ENCODE peak calls at places on chromosomes 7 and 10, in nine cellular contexts. S is cardiac septum; W is substantia nigra; N is kidney epithelial cell; B is naive thymus-derived CD8-positive, alpha-beta T cell; M is HL-60; D is CD4-positive, alpha-beta T cell; L is foreskin fibroblast; T is ELR. F is an unnamed sample.
A peak's percentile ranks its signal among the peaks of the same experiment; 100 is the strongest.

GRCh38 chr7:127907638-127908040 is 123.6 kb downstream of the LRRC4 start:
- DNase-seq in S (no peak), W (no peak), N (peak; percentile 71), B (no peak), M (no peak), D (no peak), L (peak; percentile 48), T (peak; percentile 80), F (no peak)

GRCh38 chr7:91325731-91326130 is 61.5 kb downstream of the FZD1 start:
- DNase-seq in S (no peak), W (no peak), N (no peak), B (no peak), M (no peak), D (no peak), L (no peak), T (no peak), F (no peak)

GRCh38 chr10:126634915-126635314 is 35.6 kb downstream of the C10orf90 start:
- DNase-seq in S (no peak), W (no peak), N (peak; percentile 31), B (no peak), M (no peak), D (no peak), L (peak; percentile 45), T (peak; percentile 37), F (no peak)

GRCh38 chr10:95457319-95457886 is 103.8 kb downstream of the SORBS1 start:
- DNase-seq in S (no peak), W (no peak), N (peak; percentile 60), B (no peak), M (no peak), D (no peak), L (no peak), T (no peak), F (no peak)

GRCh38 chr10:61899997-61900828 is 1.3 kb upstream of the ARID5B start:
- DNase-seq in S (no peak), W (peak; percentile 3), N (no peak), B (peak; percentile 51), M (peak; percentile 63), D (peak; percentile 35), L (peak; percentile 65), T (peak; percentile 74), F (peak; percentile 43)

GRCh38 chr10:31706921-31707571 is 221.6 kb downstream of the ARHGAP12 start:
- DNase-seq in S (no peak), W (no peak), N (no peak), B (no peak), M (peak; percentile 91), D (no peak), L (no peak), T (no peak), F (no peak)

GRCh38 chr7:28409716-28410627 is 2.3 kb upstream of the CREB5 start:
- DNase-seq in S (peak; percentile 77), W (no peak), N (no peak), B (no peak), M (no peak), D (no peak), L (no peak), T (peak; percentile 55), F (peak; percentile 24)

GRCh38 chr7:113128028-113128427 is 9.7 kb upstream of the SMIM30 start:
- DNase-seq in S (no peak), W (no peak), N (no peak), B (no peak), M (no peak), D (no peak), L (no peak), T (peak; percentile 25), F (no peak)

GRCh38 chr7:87853237-87853864 is 22.8 kb downstream of the SLC25A40 start:
- DNase-seq in S (no peak), W (no peak), N (no peak), B (no peak), M (no peak), D (no peak), L (no peak), T (peak; percentile 62), F (no peak)

GRCh38 chr7:5750026-5750425 is 31.4 kb downstream of the RNF216 start:
- DNase-seq in S (no peak), W (no peak), N (no peak), B (no peak), M (no peak), D (no peak), L (no peak), T (no peak), F (no peak)

GRCh38 chr7:1738511-1738910 is 68.4 kb downstream of the ELFN1 start:
- DNase-seq in S (no peak), W (no peak), N (no peak), B (no peak), M (peak; percentile 21), D (no peak), L (no peak), T (no peak), F (no peak)

GRCh38 chr10:119360181-119360921 is 153.0 kb downstream of the GRK5 start:
- DNase-seq in S (no peak), W (no peak), N (no peak), B (peak; percentile 4), M (peak; percentile 11), D (no peak), L (no peak), T (peak; percentile 10), F (no peak)

GRCh38 chr10:133139561-133140065 is 20.4 kb upstream of the KNDC1 start:
- DNase-seq in S (peak; percentile 24), W (no peak), N (no peak), B (no peak), M (no peak), D (no peak), L (no peak), T (no peak), F (no peak)

GRCh38 chr10:103967433-103968142 is 648 bp downstream of the SLK start:
- DNase-seq in S (no peak), W (no peak), N (no peak), B (peak; percentile 33), M (peak; percentile 45), D (no peak), L (peak; percentile 21), T (peak; percentile 58), F (no peak)

GRCh38 chr10:116287906-116288501 is 15.0 kb upstream of the GFRA1 start:
- DNase-seq in S (no peak), W (no peak), N (no peak), B (no peak), M (peak; percentile 19), D (no peak), L (peak; percentile 32), T (peak; percentile 69), F (peak; percentile 35)

F was measured in mucosa of gallbladder.